ENCODE peak calls at places on chromosomes 4 and X, in seven cellular contexts. R is right atrium auricular region, C is OCI-LY7, E is progenitor cell of endocrine pancreas, N is type B pancreatic cell, T is spleen, G is endothelial cell. Y is an unnamed sample.

GRCh38 chrX:85493821-85494220 is 114.4 kb upstream of the POF1B start:
- DNase-seq in T (no peak), R (no peak), C (no peak), G (no peak), N (no peak), E (no peak), Y (no peak)

GRCh38 chrX:42398967-42399631 is 378.9 kb downstream of the PPP1R2C start:
- DNase-seq in C (no peak), T (no peak), E (no peak), R (no peak), N (no peak), G (no peak), Y (no peak)

GRCh38 chrX:117376460-117376859 is 740.1 kb downstream of the KLHL13 start:
- DNase-seq in E (no peak), T (no peak), G (no peak), C (no peak), N (no peak), R (no peak), Y (no peak)

GRCh38 chrX:81174286-81174685 is 27.4 kb downstream of the HMGN5 start:
- DNase-seq in T (no peak), R (no peak), E (no peak), G (no peak), C (peak), N (no peak), Y (no peak)

GRCh38 chr4:61079427-61079826 is 120.7 kb upstream of the ADGRL3 start:
- DNase-seq in T (no peak), C (no peak), R (no peak), E (no peak), N (no peak), G (no peak), Y (no peak)

GRCh38 chrX:145825896-145826295 is 8.3 kb downstream of the SLITRK2 start:
- DNase-seq in E (no peak), R (no peak), T (no peak), G (no peak), C (peak), N (no peak), Y (no peak)

GRCh38 chr4:56424697-56425514 is 10.5 kb downstream of the PPAT start:
- DNase-seq in G (peak), C (peak), T (no peak), N (no peak), E (no peak), R (no peak), Y (no peak)

GRCh38 chrX:118254611-118255010 is 91.3 kb upstream of the WDR44 start:
- DNase-seq in E (peak), C (peak), N (no peak), R (peak), G (peak), T (no peak), Y (no peak)

GRCh38 chrX:18424482-18425198 is 768 bp upstream of the CDKL5 start:
- DNase-seq in G (peak), E (no peak), R (no peak), T (peak), C (peak), N (no peak), Y (no peak)

GRCh38 chrX:42988700-42989099 is 210.7 kb upstream of the PPP1R2C start:
- DNase-seq in R (no peak), N (no peak), C (peak), E (no peak), T (no peak), G (no peak), Y (no peak)

GRCh38 chrX:70439016-70439415 is 5.6 kb upstream of the DLG3 start:
- DNase-seq in N (no peak), T (no peak), E (no peak), C (no peak), G (no peak), R (no peak), Y (no peak)

GRCh38 chr4:136495076-136495475 is 1037.2 kb downstream of the PCDH18 start:
- DNase-seq in R (no peak), G (no peak), E (no peak), T (no peak), C (no peak), N (no peak), Y (no peak)

GRCh38 chrX:30875957-30876356 is 13.1 kb downstream of the TAB3 start:
- DNase-seq in E (no peak), T (no peak), C (no peak), N (no peak), G (no peak), R (no peak), Y (no peak)

GRCh38 chr4:25870081-25870480 is 7.3 kb upstream of the SEL1L3 start:
- DNase-seq in R (no peak), T (no peak), E (no peak), C (peak), N (no peak), G (no peak), Y (no peak)

GRCh38 chr4:1767770-1768366 is 25.2 kb upstream of the FGFR3 start:
- DNase-seq in C (peak), G (peak), E (peak), T (no peak), R (no peak), N (no peak), Y (no peak)

GRCh38 chr4:84531689-84532088 is 32.6 kb upstream of the NKX6-1 start:
- DNase-seq in T (no peak), E (no peak), G (no peak), N (no peak), C (no peak), R (no peak), Y (no peak)

GRCh38 chr4:33411182-33411581 is 2691.0 kb downstream of the PCDH7 start:
- DNase-seq in C (no peak), N (no peak), T (no peak), G (no peak), E (no peak), R (no peak), Y (no peak)

GRCh38 chr4:123924536-123924935 is 527.9 kb downstream of the SPRY1 start:
- DNase-seq in G (no peak), C (no peak), N (no peak), E (no peak), R (no peak), T (no peak), Y (no peak)

GRCh38 chrX:19569121-19569805 is 54.0 kb upstream of the MAP3K15 start:
- DNase-seq in G (no peak), R (no peak), N (no peak), E (no peak), C (no peak), T (no peak), Y (no peak)

GRCh38 chr4:87041142-87041541 is 106.3 kb downstream of the AFF1 start:
- DNase-seq in T (no peak), N (no peak), C (no peak), G (no peak), R (peak), E (no peak), Y (no peak)

GRCh38 chrX:44935640-44936039 is 62.7 kb downstream of the KDM6A start:
- DNase-seq in G (no peak), E (no peak), C (no peak), T (no peak), R (no peak), N (no peak), Y (no peak)

GRCh38 chr4:8860892-8861575 is 10.6 kb downstream of the HMX1 start:
- DNase-seq in R (no peak), N (no peak), C (no peak), G (no peak), E (no peak), T (no peak), Y (no peak)

GRCh38 chr4:40186665-40187014 is 10.2 kb upstream of the RHOH start:
- DNase-seq in G (no peak), N (no peak), T (no peak), E (no peak), C (no peak), R (no peak), Y (no peak)

GRCh38 chr4:83393908-83394307 is 59.3 kb upstream of the HPSE start:
- DNase-seq in C (no peak), N (no peak), R (no peak), T (no peak), G (no peak), E (no peak), Y (no peak)

GRCh38 chr4:8747896-8748575 is 123.6 kb downstream of the HMX1 start:
- DNase-seq in R (no peak), C (no peak), N (peak), T (peak), G (no peak), E (no peak), Y (no peak)

GRCh38 chr4:144574004-144574403 is 72.0 kb upstream of the HHIP start:
- DNase-seq in T (no peak), G (no peak), N (no peak), R (no peak), C (no peak), E (no peak), Y (no peak)

GRCh38 chr4:90833698-90834097 is 706.5 kb downstream of the CCSER1 start:
- DNase-seq in T (no peak), R (no peak), N (no peak), C (no peak), G (no peak), E (no peak), Y (no peak)

GRCh38 chr4:176653406-176654220 is 139.1 kb downstream of the VEGFC start:
- DNase-seq in R (no peak), G (no peak), E (no peak), N (no peak), T (no peak), C (no peak), Y (no peak)

GRCh38 chr4:141120036-141120593 is 13.2 kb downstream of the RNF150 start:
- DNase-seq in E (no peak), N (no peak), G (no peak), R (no peak), C (no peak), T (no peak), Y (no peak)

GRCh38 chrX:119784747-119785446 is 6.5 kb downstream of the RPL39 start:
- DNase-seq in R (no peak), C (peak), G (peak), E (no peak), T (peak), N (no peak), Y (peak)

GRCh38 chr4:89258506-89258905 is 49.1 kb downstream of the GPRIN3 start:
- DNase-seq in E (no peak), C (no peak), R (no peak), G (no peak), T (no peak), N (no peak), Y (no peak)

GRCh38 chr4:107034982-107035710 is 967 bp downstream of the DKK2 start:
- DNase-seq in C (no peak), T (peak), N (peak), E (peak), G (peak), R (no peak), Y (no peak)

GRCh38 chr4:2638730-2639129 is 102.3 kb downstream of the FAM193A start:
- DNase-seq in C (no peak), N (no peak), G (no peak), T (no peak), R (no peak), E (no peak), Y (no peak)

GRCh38 chr4:81408341-81408740 is 63.4 kb downstream of the RASGEF1B start:
- DNase-seq in N (no peak), R (no peak), T (no peak), G (no peak), E (no peak), C (no peak), Y (no peak)

GRCh38 chr4:81409836-81410235 is 61.9 kb downstream of the RASGEF1B start:
- DNase-seq in N (no peak), C (no peak), E (no peak), R (no peak), T (no peak), G (no peak), Y (no peak)

GRCh38 chr4:81405900-81406401 is 65.8 kb downstream of the RASGEF1B start:
- DNase-seq in C (peak), T (no peak), G (peak), R (no peak), E (no peak), N (no peak), Y (no peak)

GRCh38 chr4:81407726-81408125 is 64.0 kb downstream of the RASGEF1B start:
- DNase-seq in C (no peak), T (no peak), N (no peak), G (no peak), E (no peak), R (no peak), Y (no peak)

DNA sequence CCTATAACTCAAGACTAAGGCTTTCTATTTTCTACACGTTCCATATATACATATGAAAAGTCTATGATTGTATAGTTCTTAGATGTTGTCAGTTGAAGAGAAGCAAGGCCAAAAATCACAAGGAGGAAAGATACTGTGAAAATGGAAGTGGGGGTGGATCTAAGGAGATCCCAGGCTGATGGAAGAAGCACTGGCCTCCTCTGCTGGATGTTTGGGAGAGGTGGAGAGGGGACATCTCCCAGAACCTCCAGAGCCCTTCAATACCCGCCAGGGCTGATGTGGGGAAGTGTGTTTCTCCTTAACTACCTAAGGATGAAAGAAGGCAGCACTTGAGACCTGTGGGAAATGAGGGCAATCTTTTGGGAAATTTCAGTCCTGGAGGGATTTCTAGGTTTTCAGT is 67.4 kb downstream of the RASGEF1B start:
- DNase-seq in E (no peak), C (no peak), T (no peak), N (no peak), R (no peak), G (no peak), Y (no peak)
- TF ChIP-seq CTCF in E (peak), C (no peak), T (no peak), N (no peak), R (no peak), G (no peak), Y (no peak)

GRCh38 chrX:36897690-36898089 is 110.5 kb upstream of the FAM47C start:
- DNase-seq in T (peak), N (no peak), G (no peak), R (no peak), C (no peak), E (no peak), Y (no peak)

DNA sequence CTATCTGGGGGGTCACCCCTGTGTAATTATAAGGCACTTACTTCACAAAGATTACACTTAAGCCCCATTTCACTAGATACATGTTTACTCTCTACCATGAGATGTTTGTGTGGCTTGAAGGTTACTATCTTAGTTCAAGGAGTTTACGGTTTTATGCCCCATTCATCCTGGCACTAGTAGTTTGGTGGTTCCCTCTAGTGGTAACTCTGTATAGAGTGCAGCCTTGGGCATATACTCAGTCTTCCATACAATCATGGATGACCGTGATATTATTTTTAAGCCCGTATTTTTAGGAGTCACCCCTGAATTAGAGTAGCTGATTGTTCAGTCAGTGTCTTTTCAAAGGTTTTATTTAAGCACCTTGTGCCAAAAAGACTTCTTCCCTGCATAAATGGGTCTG is 109.9 kb upstream of the FAM47C start:
- DNase-seq in C (peak), G (no peak), N (no peak), T (no peak), E (no peak), R (no peak), Y (no peak)
- TF ChIP-seq CTCF in C (peak), G (peak), N (peak), T (no peak), E (peak), R (no peak), Y (no peak)

DNA sequence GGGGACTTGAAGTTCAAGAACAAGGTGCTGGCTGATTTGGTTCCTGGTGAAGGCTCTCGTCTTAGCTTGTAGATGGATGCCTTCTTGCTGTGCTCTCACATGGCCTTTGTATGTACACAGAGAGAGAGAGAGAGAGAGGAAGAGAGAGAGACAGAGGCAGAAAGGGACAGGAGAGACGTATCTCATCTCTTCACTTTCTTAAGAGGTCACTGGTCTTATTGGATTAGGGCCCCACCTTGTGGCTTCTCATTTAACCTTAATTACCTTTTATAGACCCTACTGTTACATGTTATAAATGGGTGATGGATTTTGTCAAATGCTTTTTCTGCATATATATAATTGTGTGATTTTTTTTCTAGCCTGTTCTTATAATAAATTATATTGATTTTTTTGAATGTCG is 1444.2 kb downstream of the ADGRL3 start:
- DNase-seq in E (no peak), T (no peak), G (peak), C (peak), N (no peak), R (no peak), Y (no peak)
- TF ChIP-seq CTCF in E (peak), T (no peak), G (no peak), C (peak), N (peak), R (no peak), Y (no peak)

GRCh38 chr4:53558061-53558801 is 33.1 kb downstream of the LNX1 start:
- DNase-seq in E (no peak), G (no peak), R (no peak), T (no peak), N (no peak), C (no peak), Y (no peak)
- TF ChIP-seq CTCF in E (no peak), G (no peak), R (no peak), T (no peak), N (no peak), C (no peak), Y (no peak)

DNA sequence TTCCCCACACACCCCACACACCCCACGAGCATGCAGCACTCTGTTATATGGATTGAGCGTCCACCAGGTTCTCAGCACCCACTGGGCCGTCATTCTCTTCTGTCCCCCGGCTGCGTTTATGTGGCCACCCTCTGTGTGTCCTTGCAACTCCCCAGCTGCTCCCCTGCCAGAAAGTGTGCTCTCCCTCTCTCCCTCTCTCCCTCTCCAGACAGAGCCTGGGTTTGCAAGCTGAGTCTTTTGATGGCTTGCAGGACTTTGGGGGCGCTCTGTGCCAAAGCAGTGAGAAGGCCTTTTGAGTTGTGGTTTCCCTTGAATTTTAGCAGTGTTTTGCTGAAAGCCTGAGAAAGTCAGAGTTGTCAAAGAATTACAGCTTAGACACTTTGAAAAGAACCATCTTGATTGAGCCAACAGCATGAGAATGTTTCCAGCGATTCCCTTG is 173.5 kb downstream of the DCLK2 start:
- DNase-seq in G (peak), E (no peak), R (no peak), T (no peak), N (no peak), C (no peak), Y (no peak)
- TF ChIP-seq CTCF in G (no peak), E (no peak), R (no peak), T (no peak), N (no peak), C (no peak), Y (no peak)

DNA sequence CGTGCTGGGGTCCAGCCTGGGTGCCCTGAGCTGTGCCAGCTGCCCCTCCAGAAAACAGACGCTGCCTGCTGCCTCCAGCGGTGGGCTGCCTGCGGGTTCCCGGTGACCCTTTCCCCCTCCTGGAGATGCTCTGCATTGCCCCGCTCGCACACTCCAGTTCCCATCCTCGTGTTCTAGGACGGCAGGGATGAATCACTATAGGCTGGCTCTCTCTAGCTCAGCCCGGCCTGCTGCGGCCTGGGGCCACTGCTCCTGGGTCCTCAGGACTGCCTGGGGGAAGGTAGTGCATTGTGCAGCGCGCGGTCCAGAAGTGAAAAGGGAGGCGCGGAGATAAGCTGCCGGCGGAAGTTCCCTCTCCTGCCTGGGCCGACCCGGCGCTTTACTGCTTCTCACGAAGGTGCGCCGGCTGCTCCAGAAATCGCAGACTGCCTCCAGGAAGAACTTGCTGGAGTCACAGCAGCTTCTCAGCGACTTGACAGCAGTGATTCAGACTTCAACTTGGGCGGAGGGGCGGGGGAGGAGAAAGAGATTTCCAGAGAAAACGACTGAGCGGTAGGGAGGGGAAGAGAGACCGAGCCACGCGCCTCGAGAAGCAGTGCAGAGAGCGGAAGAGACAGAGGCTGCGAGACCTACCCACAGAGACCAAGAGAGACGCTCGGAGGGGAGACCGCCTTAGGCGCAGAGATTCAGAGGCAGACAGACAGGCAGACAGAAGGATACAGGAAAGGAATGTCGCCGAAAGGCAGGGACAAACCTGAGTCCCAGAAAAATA is 6.7 kb upstream of the MSX1 start:
- DNase-seq in N (no peak), G (peak), T (peak), E (no peak), C (no peak), R (no peak), Y (no peak)
- TF ChIP-seq CTCF in N (peak), G (peak), T (no peak), E (peak), C (no peak), R (no peak), Y (no peak)

Y was measured in natural killer cell.